ENCODE peak calls at places on chromosomes 13 and 19, in four cellular contexts. One of them, this sample, is unnamed.

GRCh38 chr19:40365010-40365409 is 16.5 kb downstream of the PLD3 start:
- DNase-seq in IMR-90: no peak
- DNase-seq in cardiac fibroblast: no peak
- DNase-seq in uterus: no peak
- DNase-seq in this sample: no peak

GRCh38 chr13:75137911-75138571 is 343.9 kb downstream of the TBC1D4 start:
- DNase-seq in cardiac fibroblast: peak; percentile 25
- DNase-seq in IMR-90: no peak
- DNase-seq in uterus: no peak
- DNase-seq in this sample: peak; percentile 19

GRCh38 chr19:54434112-54434861 is 14.7 kb upstream of the LENG8 start:
- DNase-seq in IMR-90: no peak
- DNase-seq in cardiac fibroblast: no peak
- DNase-seq in uterus: no peak
- DNase-seq in this sample: no peak

GRCh38 chr13:27728271-27728670 is 64.0 kb upstream of the GSX1 start:
- DNase-seq in IMR-90: no peak
- DNase-seq in cardiac fibroblast: no peak
- DNase-seq in uterus: no peak
- DNase-seq in this sample: no peak

GRCh38 chr13:51804295-51805172 is 571 bp upstream of the DHRS12 start:
- DNase-seq in IMR-90: no peak
- DNase-seq in cardiac fibroblast: no peak
- DNase-seq in uterus: peak; percentile 61
- DNase-seq in this sample: no peak

GRCh38 chr19:49475995-49476880 is 2.2 kb downstream of the FLT3LG start:
- DNase-seq in uterus: no peak
- DNase-seq in IMR-90: no peak
- DNase-seq in cardiac fibroblast: peak; percentile 52
- DNase-seq in this sample: peak; percentile 48

GRCh38 chr19:47798904-47799266 is 5.5 kb downstream of the TPRX1 start:
- DNase-seq in cardiac fibroblast: no peak
- DNase-seq in uterus: no peak
- DNase-seq in IMR-90: no peak
- DNase-seq in this sample: no peak

GRCh38 chr13:38824342-38824741 is 137.5 kb downstream of the FREM2 start:
- DNase-seq in cardiac fibroblast: no peak
- DNase-seq in IMR-90: no peak
- DNase-seq in uterus: no peak
- DNase-seq in this sample: no peak

GRCh38 chr13:112895521-112896465 is 73.2 kb upstream of the MCF2L start:
- DNase-seq in IMR-90: no peak
- DNase-seq in uterus: no peak
- DNase-seq in cardiac fibroblast: no peak
- DNase-seq in this sample: no peak

GRCh38 chr13:112744306-112745021 is 54.6 kb downstream of the ATP11A start:
- DNase-seq in cardiac fibroblast: peak; percentile 51
- DNase-seq in uterus: peak; percentile 17
- DNase-seq in IMR-90: peak; percentile 63
- DNase-seq in this sample: peak; percentile 46

GRCh38 chr19:40525234-40526051 is 51.2 kb upstream of the SHKBP1 start:
- DNase-seq in cardiac fibroblast: no peak
- DNase-seq in IMR-90: no peak
- DNase-seq in uterus: no peak
- DNase-seq in this sample: no peak

GRCh38 chr19:3208317-3209207 is 15.9 kb upstream of the CELF5 start:
- DNase-seq in cardiac fibroblast: no peak
- DNase-seq in IMR-90: no peak
- DNase-seq in uterus: no peak
- DNase-seq in this sample: no peak

GRCh38 chr19:35519291-35519690 is 5.8 kb upstream of the DMKN start:
- DNase-seq in uterus: no peak
- DNase-seq in IMR-90: peak; percentile 27
- DNase-seq in cardiac fibroblast: peak; percentile 47
- DNase-seq in this sample: peak; percentile 22
- TF ChIP-seq CTCF in uterus: no peak
- TF ChIP-seq CTCF in IMR-90: no peak
- TF ChIP-seq CTCF in cardiac fibroblast: no peak
- TF ChIP-seq CTCF in this sample: no peak

DNA sequence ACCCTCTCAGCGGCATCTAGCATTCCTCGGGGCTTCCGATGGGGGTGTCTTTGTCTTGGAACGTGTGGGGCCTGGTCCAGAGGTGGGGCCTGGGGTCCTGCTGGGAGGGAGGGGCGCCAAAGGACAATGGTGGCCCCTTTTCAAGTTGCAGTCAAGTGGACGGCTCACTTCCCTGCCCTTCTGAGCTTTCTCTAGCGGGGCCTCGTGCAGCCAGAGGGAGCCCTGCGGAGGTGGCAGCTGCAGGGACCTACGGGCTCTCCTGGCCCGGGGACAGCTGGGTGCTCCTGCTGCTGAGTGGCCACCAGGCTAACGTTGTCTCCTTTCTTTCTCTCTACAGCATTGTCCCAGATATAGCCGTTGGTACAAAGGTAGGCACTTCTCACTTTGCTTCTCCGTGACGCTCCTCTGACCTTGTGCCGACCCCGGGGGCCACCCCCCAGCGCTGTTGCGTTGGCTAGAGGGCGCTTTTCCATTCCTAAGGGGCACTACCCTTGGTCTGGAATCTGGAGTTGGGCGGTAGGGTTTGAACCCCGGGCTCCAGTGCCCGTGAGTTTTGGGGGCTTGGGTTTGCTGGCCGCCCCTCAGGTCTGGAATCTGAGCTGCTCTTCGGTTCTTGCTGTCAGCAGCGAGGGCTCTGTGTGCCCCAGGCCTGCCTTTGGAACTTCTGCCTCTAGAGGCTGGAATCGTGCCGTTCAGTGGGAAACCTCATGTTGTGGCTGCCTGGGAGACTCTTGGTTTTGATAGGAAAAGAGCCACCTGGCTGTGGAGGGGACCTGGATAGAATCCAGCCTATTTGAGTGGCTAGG is 2.0 kb downstream of the PTBP1 start:
- DNase-seq in cardiac fibroblast: peak; percentile 75
- DNase-seq in uterus: no peak
- DNase-seq in IMR-90: peak; percentile 49
- DNase-seq in this sample: peak; percentile 64
- TF ChIP-seq CTCF in cardiac fibroblast: peak; percentile 31
- TF ChIP-seq CTCF in uterus: peak; percentile 8
- TF ChIP-seq CTCF in IMR-90: peak; percentile 36
- TF ChIP-seq CTCF in this sample: peak; percentile 35

GRCh38 chr19:4732680-4733114 is 9.1 kb upstream of the DPP9 start:
- DNase-seq in uterus: peak; percentile 59
- DNase-seq in IMR-90: peak; percentile 57
- DNase-seq in cardiac fibroblast: peak; percentile 75
- DNase-seq in this sample: peak; percentile 73
- TF ChIP-seq CTCF in uterus: peak; percentile 77
- TF ChIP-seq CTCF in IMR-90: peak; percentile 95
- TF ChIP-seq CTCF in cardiac fibroblast: peak; percentile 78
- TF ChIP-seq CTCF in this sample: peak; percentile 71

DNA sequence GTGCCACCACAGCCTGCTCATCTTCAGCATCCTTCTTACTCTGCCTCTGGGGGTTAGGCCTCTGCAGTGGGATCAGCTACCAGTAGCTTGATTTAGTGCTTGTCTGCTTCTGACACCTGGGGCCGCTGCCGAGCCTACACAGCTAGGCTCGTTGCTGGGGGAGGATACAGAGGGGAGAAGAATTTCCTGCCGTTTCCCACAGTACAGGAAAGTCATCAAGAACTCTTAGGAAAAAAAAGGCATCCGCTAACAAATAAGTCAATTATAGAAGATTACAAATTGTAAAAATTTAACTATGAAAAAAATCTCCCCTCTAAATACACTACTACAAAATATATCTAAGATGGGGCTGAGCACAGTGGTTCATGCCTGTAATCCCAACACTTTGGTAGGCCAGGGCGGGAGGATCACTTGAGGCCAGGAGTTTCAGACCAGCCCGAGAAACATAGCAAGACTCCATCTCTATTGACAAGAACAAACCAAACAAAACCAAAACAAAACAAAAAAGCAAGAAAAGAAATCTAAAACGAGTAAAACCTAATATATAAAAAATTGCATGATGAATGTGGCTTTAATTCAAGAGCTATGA is 26.7 kb downstream of the LATS2 start:
- DNase-seq in IMR-90: no peak
- DNase-seq in cardiac fibroblast: peak; percentile 72
- DNase-seq in uterus: peak; percentile 26
- DNase-seq in this sample: peak; percentile 71
- TF ChIP-seq CTCF in IMR-90: peak; percentile 15
- TF ChIP-seq CTCF in cardiac fibroblast: peak; percentile 47
- TF ChIP-seq CTCF in uterus: no peak
- TF ChIP-seq CTCF in this sample: peak; percentile 46

This sample was measured in fibroblast of pulmonary artery.